ENCODE peak calls at places on chromosomes 4 and X, in four cellular contexts. S is astrocyte, M is PC-3, Q is tibial artery. W is an unnamed sample.

GRCh38 chr4:109432676-109433075 is 939 bp upstream of the SEC24B start:
- DNase-seq in M (no peak), Q (no peak), S (peak; percentile 73), W (peak; percentile 54)

GRCh38 chr4:94978904-94979303 is 221.1 kb downstream of the BMPR1B start:
- DNase-seq in M (peak; percentile 7), S (peak; percentile 55), Q (no peak), W (no peak)

GRCh38 chr4:144732584-144733130 is 86.7 kb downstream of the HHIP start:
- DNase-seq in S (no peak), Q (no peak), M (peak; percentile 65), W (no peak)

GRCh38 chrX:40468033-40468979 is 112.5 kb upstream of the ATP6AP2 start:
- DNase-seq in S (peak; percentile 36), M (peak; percentile 35), Q (peak; percentile 29), W (no peak)

GRCh38 chr4:84498203-84499026 is 677 bp downstream of the NKX6-1 start:
- DNase-seq in Q (no peak), M (peak; percentile 36), S (peak; percentile 13), W (no peak)

GRCh38 chr4:147118523-147118922 is 172.9 kb upstream of the TTC29 start:
- DNase-seq in M (no peak), Q (peak; percentile 47), S (peak; percentile 61), W (no peak)

GRCh38 chr4:153260553-153261306 is 56.5 kb downstream of the TRIM2 start:
- DNase-seq in M (no peak), S (no peak), Q (no peak), W (no peak)

GRCh38 chr4:171042989-171043524 is 770.1 kb upstream of the GALNTL6 start:
- DNase-seq in S (no peak), M (no peak), Q (no peak), W (no peak)

GRCh38 chr4:124757121-124757520 is 44.6 kb upstream of the ANKRD50 start:
- DNase-seq in M (peak; percentile 50), Q (no peak), S (peak; percentile 10), W (peak; percentile 21)

GRCh38 chrX:103918050-103918449 is 44.4 kb upstream of the TMSB15B start:
- DNase-seq in S (peak; percentile 52), Q (peak; percentile 33), M (peak; percentile 80), W (no peak)

GRCh38 chr4:24912252-24913098 is at the start of gene CCDC149:
- DNase-seq in S (peak; percentile 55), M (peak; percentile 79), Q (peak; percentile 48), W (no peak)

GRCh38 chrX:18101087-18101486 is 119.6 kb downstream of the BEND2 start:
- DNase-seq in M (no peak), Q (no peak), S (no peak), W (no peak)

GRCh38 chr4:74217365-74217764 is 59.4 kb downstream of the MTHFD2L start:
- DNase-seq in Q (no peak), M (peak; percentile 70), S (peak; percentile 84), W (peak; percentile 28)

GRCh38 chrX:119465555-119465954 is 2.7 kb upstream of the SLC25A5 start:
- DNase-seq in M (no peak), Q (no peak), S (no peak), W (no peak)

GRCh38 chr4:41795796-41796195 is 47.3 kb upstream of the PHOX2B start:
- DNase-seq in S (no peak), Q (no peak), M (no peak), W (no peak)

GRCh38 chrX:1519022-1519497 is 17.9 kb downstream of the P2RY8 start:
- DNase-seq in Q (no peak), S (no peak), M (no peak), W (no peak)

GRCh38 chrX:35339796-35340195 is 397.2 kb downstream of the FAM47B start:
- DNase-seq in Q (no peak), S (no peak), M (peak; percentile 40), W (no peak)

GRCh38 chrX:267771-268261 is 13.4 kb upstream of the PLCXD1 start:
- DNase-seq in S (no peak), M (no peak), Q (peak; percentile 3), W (peak; percentile 23)

DNA sequence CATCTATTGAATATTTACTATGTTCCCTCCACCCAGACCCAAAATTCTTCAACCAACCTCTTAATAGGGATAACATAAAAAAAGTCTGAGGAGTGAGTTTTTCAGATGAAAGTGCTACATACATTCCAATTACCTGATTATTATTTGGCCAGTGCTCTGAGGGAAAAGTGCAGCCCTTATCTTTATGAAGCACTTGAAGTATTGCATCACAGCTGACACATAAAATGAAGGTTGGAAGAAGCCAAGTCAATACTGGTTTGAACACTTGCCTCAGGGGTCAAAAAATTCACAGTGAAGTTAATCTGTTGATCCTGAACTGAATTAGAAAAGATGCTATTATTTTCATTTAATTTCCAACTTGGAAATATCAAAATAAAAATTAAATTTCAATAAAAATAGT is 498.9 kb downstream of the INPP4B start:
- DNase-seq in Q (no peak), M (peak; percentile 77), S (peak; percentile 81), W (peak; percentile 51)
- H3K4me1 ChIP-seq in Q (no peaks in the 10 kb centered on the region), M (peaks cover 22% of the 10 kb centered on the region), S (no peaks in the 10 kb centered on the region), W (peaks cover 23% of the 10 kb centered on the region)

GRCh38 chr4:27643101-27643500 is 782.5 kb downstream of the STIM2 start:
- DNase-seq in M (no peak), Q (no peak), S (no peak), W (no peak)

GRCh38 chr4:27635936-27636913 is 775.6 kb downstream of the STIM2 start:
- DNase-seq in Q (no peak), S (no peak), M (no peak), W (no peak)

GRCh38 chr4:27638163-27638915 is 777.7 kb downstream of the STIM2 start:
- DNase-seq in Q (no peak), S (no peak), M (peak; percentile 37), W (peak; percentile 24)
- H3K4me1 ChIP-seq in Q (no peaks in the 10 kb centered on the region), S (no peaks in the 10 kb centered on the region), M (no peaks in the 10 kb centered on the region), W (no peaks in the 10 kb centered on the region)

GRCh38 chr4:182531555-182532162 is 288.5 kb downstream of the TENM3 start:
- DNase-seq in S (peak; percentile 38), Q (no peak), M (no peak), W (no peak)

GRCh38 chr4:182536221-182536620 is 293.0 kb downstream of the TENM3 start:
- DNase-seq in Q (no peak), S (peak; percentile 18), M (no peak), W (no peak)

GRCh38 chr4:182540496-182540895 is 297.3 kb downstream of the TENM3 start:
- DNase-seq in S (no peak), M (no peak), Q (no peak), W (no peak)

GRCh38 chr4:182533948-182534347 is 290.7 kb downstream of the TENM3 start:
- DNase-seq in Q (no peak), S (peak; percentile 69), M (peak; percentile 56), W (peak; percentile 73)

GRCh38 chr4:182537031-182537617 is 293.9 kb downstream of the TENM3 start:
- DNase-seq in Q (no peak), S (peak; percentile 61), M (no peak), W (no peak)
- H3K4me1 ChIP-seq in Q (no peaks in the 10 kb centered on the region), S (peaks cover 9% of the 10 kb centered on the region), M (no peaks in the 10 kb centered on the region), W (peaks cover 12% of the 10 kb centered on the region)

GRCh38 chr4:176778491-176778890 is 14.2 kb downstream of the VEGFC start:
- DNase-seq in Q (no peak), S (peak; percentile 78), M (peak; percentile 68), W (no peak)

GRCh38 chr4:176779421-176779820 is 13.3 kb downstream of the VEGFC start:
- DNase-seq in M (no peak), S (no peak), Q (no peak), W (no peak)

GRCh38 chr4:176778063-176778462 is 14.7 kb downstream of the VEGFC start:
- DNase-seq in M (peak; percentile 32), Q (no peak), S (peak; percentile 86), W (no peak)

GRCh38 chr4:176775326-176775725 is 17.4 kb downstream of the VEGFC start:
- DNase-seq in Q (no peak), S (no peak), M (peak; percentile 37), W (no peak)

DNA sequence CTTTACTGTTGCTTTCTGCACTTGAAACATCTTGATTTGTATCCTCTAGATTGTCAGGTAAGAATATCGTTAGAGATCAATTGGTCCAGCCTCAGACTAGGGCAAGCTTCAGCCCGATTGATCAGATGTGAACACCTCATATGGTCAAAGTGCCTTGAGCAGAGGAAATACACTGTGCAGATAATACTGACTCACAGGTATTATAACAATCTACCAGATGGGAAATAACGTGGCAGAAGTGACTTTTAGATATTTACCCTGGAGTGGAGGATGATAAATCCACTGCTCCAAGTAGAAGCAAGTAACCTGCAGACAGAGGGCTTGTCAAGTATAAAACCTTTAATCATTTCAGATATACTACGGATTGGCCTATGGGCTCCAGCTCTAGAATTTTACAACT is 17.9 kb downstream of the VEGFC start:
- DNase-seq in Q (no peak), S (no peak), M (peak; percentile 48), W (peak; percentile 64)
- H3K4me1 ChIP-seq in Q (no peaks in the 10 kb centered on the region), S (peaks cover 20% of the 10 kb centered on the region), M (peaks cover 67% of the 10 kb centered on the region), W (peaks cover 50% of the 10 kb centered on the region)

GRCh38 chr4:7820031-7820825 is 119.4 kb downstream of the AFAP1 start:
- DNase-seq in S (no peak), Q (no peak), M (no peak), W (no peak)
- H3K4me1 ChIP-seq in S (peaks cover 51% of the 10 kb centered on the region), Q (no peaks in the 10 kb centered on the region), M (no peaks in the 10 kb centered on the region), W (no peaks in the 10 kb centered on the region)

DNA sequence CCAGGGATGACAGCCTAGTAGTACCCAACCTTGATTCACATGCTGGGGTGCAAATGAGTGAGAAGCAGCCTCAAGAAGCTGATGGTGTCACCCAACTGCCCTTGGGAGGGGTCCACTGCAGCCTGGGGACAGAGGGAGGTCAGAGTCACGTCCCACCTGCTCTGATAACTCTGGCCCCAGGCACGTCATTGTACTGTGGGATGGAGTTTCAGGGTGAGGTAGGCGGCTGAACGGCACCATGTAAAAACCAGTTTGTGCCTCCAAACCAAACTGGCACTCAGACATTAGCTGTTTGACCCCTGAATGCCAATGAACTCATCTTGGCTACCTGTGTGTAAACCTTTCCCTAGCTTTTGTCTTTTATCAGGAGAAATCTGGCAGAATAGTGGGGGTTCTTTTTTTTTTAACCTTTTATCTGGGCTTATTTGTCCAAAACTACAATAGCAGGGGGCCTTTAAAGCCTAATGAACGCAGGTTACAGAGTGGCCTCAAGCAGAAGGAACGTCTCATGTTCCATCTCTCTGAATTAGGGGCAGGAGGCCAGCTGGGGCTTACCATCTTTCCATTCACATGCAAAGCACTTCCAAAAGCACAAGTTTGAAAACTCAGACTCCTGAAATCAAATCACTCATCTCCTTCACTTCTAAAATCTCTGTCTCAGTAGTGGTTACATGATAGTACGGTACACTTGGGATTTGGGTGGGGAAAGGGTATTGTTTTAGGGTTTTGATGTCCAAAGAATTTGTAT is 89.4 kb downstream of the IRF2 start:
- DNase-seq in Q (no peak), S (no peak), M (no peak), W (no peak)
- H3K4me1 ChIP-seq in Q (peaks cover 4% of the 10 kb centered on the region), S (peaks cover 44% of the 10 kb centered on the region), M (peaks cover 26% of the 10 kb centered on the region), W (peaks cover 21% of the 10 kb centered on the region)

DNA sequence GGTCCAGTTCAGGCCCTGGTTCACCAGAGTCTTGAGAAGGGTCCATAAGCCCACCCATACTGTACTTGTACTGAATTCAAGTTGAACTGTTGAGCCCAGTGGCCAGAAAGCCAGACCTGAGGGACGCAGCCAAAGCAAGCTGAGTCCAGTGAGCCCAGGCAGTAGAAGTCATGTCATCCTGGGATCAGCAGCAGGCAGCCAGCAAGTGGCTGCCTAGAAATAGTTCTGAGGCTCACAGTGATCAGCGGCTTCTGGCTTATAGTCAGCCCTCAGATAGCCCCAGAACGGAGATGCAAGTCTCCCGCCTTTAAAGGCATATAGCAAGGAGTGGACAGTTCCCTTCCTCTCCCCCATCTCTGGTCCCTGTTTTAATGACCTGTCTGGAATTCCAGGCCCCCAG is 347.1 kb downstream of the FBXW7 start:
- DNase-seq in S (no peak), Q (no peak), M (no peak), W (no peak)
- H3K4me1 ChIP-seq in S (no peaks in the 10 kb centered on the region), Q (no peaks in the 10 kb centered on the region), M (no peaks in the 10 kb centered on the region), W (no peaks in the 10 kb centered on the region)

W was measured in foreskin keratinocyte.